ENCODE peak calls at places on chromosomes 3 and 15, in nine cellular contexts. J is neuronal stem cell; Q is CD8-positive, alpha-beta T cell; T is H9; B is mucosa of descending colon; F is left ventricle myocardium inferior; A is HepG2; Y is astrocyte; I is heart right ventricle. G is an unnamed sample.

GRCh38 chr15:89095556-89095955 is 7.3 kb downstream of the ABHD2 start:
- DNase-seq in J (no peak), Q (no peak), T (no peak), B (no peak), F (no peak), A (no peak), Y (no peak), I (no peak), G (no peak)

GRCh38 chr3:193826126-193826795 is 233.3 kb downstream of the OPA1 start:
- DNase-seq in J (no peak), Q (no peak), T (no peak), B (peak; percentile 63), F (no peak), A (no peak), Y (peak; percentile 91), I (no peak), G (no peak)

GRCh38 chr15:57355259-57355658 is 21.0 kb upstream of the CGNL1 start:
- DNase-seq in J (no peak), Q (no peak), T (peak; percentile 52), B (no peak), F (no peak), A (no peak), Y (no peak), I (no peak), G (no peak)

GRCh38 chr3:157333551-157333991 is 103.1 kb upstream of the PTX3 start:
- DNase-seq in J (no peak), Q (no peak), T (no peak), B (no peak), F (no peak), A (no peak), Y (peak; percentile 76), I (no peak), G (no peak)

GRCh38 chr3:64708456-64708855 is 20.7 kb upstream of the ADAMTS9 start:
- DNase-seq in J (no peak), Q (no peak), T (no peak), B (no peak), F (no peak), A (no peak), Y (no peak), I (no peak), G (no peak)

GRCh38 chr3:186772281-186772885 is 11.0 kb upstream of the EIF4A2 start:
- DNase-seq in J (no peak), Q (no peak), T (peak; percentile 36), B (no peak), F (no peak), A (no peak), Y (no peak), I (no peak), G (no peak)

GRCh38 chr3:20305647-20306046 is 119.6 kb upstream of the SGO1 start:
- DNase-seq in J (no peak), Q (no peak), T (no peak), B (no peak), F (no peak), A (no peak), Y (no peak), I (no peak), G (no peak)

GRCh38 chr3:115615001-115615447 is 8.3 kb upstream of the GAP43 start:
- DNase-seq in J (no peak), Q (no peak), T (peak; percentile 50), B (no peak), F (no peak), A (peak; percentile 52), Y (peak; percentile 75), I (no peak), G (no peak)

GRCh38 chr3:37509069-37509468 is 334.7 kb upstream of the LRRFIP2 start:
- DNase-seq in J (no peak), Q (no peak), T (no peak), B (no peak), F (no peak), A (no peak), Y (no peak), I (no peak), G (no peak)

GRCh38 chr3:5426094-5426883 is 238.8 kb downstream of the EDEM1 start:
- DNase-seq in J (peak; percentile 82), Q (peak; percentile 58), T (peak; percentile 89), B (peak; percentile 96), F (peak; percentile 66), A (peak; percentile 57), Y (peak; percentile 28), I (peak; percentile 71), G (peak; percentile 87)

GRCh38 chr3:141080407-141080806 is 29.3 kb downstream of the SPSB4 start:
- DNase-seq in J (no peak), Q (no peak), T (no peak), B (no peak), F (no peak), A (no peak), Y (no peak), I (no peak), G (no peak)
- H3K4me1 ChIP-seq in J (peaks cover 84% of the 10 kb centered on the region), Q (peaks cover 4% of the 10 kb centered on the region), T (peaks cover 25% of the 10 kb centered on the region), B (no peaks in the 10 kb centered on the region), F (peaks cover 58% of the 10 kb centered on the region), A (peaks cover 10% of the 10 kb centered on the region), Y (peaks cover 17% of the 10 kb centered on the region), I (peaks cover 9% of the 10 kb centered on the region), G (no peaks in the 10 kb centered on the region)

DNA sequence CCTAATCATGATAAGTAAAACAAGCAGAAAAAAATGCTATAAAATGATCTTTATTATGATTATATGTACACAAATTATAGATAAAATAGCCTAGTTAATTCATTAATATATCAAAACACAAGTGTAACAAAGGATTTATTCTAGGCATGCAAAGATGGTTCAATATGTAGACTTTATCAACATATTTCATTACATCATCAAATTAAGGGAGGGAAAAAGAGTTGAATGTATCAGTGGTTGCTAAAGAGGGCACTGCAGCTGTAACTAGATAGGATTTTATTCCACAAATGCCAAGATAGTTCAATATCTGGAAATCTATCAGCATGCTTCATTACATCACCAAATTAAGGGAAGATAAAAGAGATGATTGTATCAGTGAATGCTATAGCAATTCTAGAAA is 248.3 kb downstream of the LPP start:
- DNase-seq in J (no peak), Q (no peak), T (no peak), B (no peak), F (no peak), A (no peak), Y (no peak), I (no peak), G (no peak)
- H3K4me1 ChIP-seq in J (peaks cover 3% of the 10 kb centered on the region), Q (peaks cover 9% of the 10 kb centered on the region), T (no peaks in the 10 kb centered on the region), B (no peaks in the 10 kb centered on the region), F (peaks cover 40% of the 10 kb centered on the region), A (peaks cover 30% of the 10 kb centered on the region), Y (no peaks in the 10 kb centered on the region), I (peaks cover 2% of the 10 kb centered on the region), G (peaks cover 10% of the 10 kb centered on the region)

GRCh38 chr3:11584570-11584969 is 59.1 kb downstream of the VGLL4 start:
- DNase-seq in J (no peak), Q (no peak), T (no peak), B (no peak), F (no peak), A (no peak), Y (no peak), I (no peak), G (no peak)
- H3K4me1 ChIP-seq in J (peaks cover 31% of the 10 kb centered on the region), Q (peaks cover 21% of the 10 kb centered on the region), T (peaks cover 14% of the 10 kb centered on the region), B (peaks cover 27% of the 10 kb centered on the region), F (peaks cover 94% of the 10 kb centered on the region), A (peaks cover 58% of the 10 kb centered on the region), Y (peaks cover 48% of the 10 kb centered on the region), I (peaks cover 18% of the 10 kb centered on the region), G (no peaks in the 10 kb centered on the region)

GRCh38 chr15:46795685-46796084 is 921.6 kb upstream of the SEMA6D start:
- DNase-seq in J (no peak), Q (no peak), T (no peak), B (no peak), F (no peak), A (no peak), Y (no peak), I (no peak), G (no peak)
- H3K4me1 ChIP-seq in J (peaks cover 1% of the 10 kb centered on the region), Q (no peaks in the 10 kb centered on the region), T (no peaks in the 10 kb centered on the region), B (no peaks in the 10 kb centered on the region), F (no peaks in the 10 kb centered on the region), A (no peaks in the 10 kb centered on the region), Y (no peaks in the 10 kb centered on the region), I (no peaks in the 10 kb centered on the region), G (no peaks in the 10 kb centered on the region)

DNA sequence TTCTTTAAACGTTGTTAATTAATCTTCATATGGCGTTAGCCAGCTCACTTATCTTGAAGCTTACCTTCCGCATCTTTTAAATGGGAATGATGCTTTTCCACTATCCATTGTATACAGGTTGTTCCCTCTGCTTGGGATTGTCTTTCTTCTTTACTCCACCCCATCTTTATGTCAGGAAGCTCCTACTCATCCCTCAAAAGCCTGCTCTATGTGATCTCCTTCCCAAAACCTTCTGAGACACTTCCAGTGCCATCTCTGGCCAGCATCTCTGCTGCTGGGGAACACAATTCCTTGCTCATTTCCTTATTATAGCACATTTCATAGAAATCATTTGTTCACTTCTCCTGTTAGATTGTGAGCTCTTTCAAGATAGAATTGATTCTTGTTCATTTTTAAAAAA is 4.3 kb downstream of the RASA2 start:
- DNase-seq in J (no peak), Q (no peak), T (no peak), B (no peak), F (no peak), A (no peak), Y (no peak), I (no peak), G (no peak)
- H3K4me1 ChIP-seq in J (peaks cover 4% of the 10 kb centered on the region), Q (peaks cover 83% of the 10 kb centered on the region), T (peaks cover 2% of the 10 kb centered on the region), B (peaks cover 16% of the 10 kb centered on the region), F (peaks cover 25% of the 10 kb centered on the region), A (peaks cover 36% of the 10 kb centered on the region), Y (peaks cover 5% of the 10 kb centered on the region), I (no peaks in the 10 kb centered on the region), G (peaks cover 18% of the 10 kb centered on the region)

G was measured in Peyer's patch.